ENCODE peak calls at places on chromosomes 2 and 18, in five cellular contexts. One of them, this sample, is unnamed.

GRCh38 chr18:67665266-67665665 is 148.7 kb upstream of the DSEL start:
- DNase-seq in NCI-H2081 treated with DMSO at 0.1 percent for 48 hours: no peak
- DNase-seq in pons: no peak
- DNase-seq in M059J: peak; percentile 73
- DNase-seq in activated CD4-positive, alpha-beta T cell treated with anti-CD3 and anti-CD28 coated beads for 24 hours: no peak
- DNase-seq in this sample: peak; percentile 72

GRCh38 chr2:206241767-206242166 is 32.7 kb upstream of the ZDBF2 start:
- DNase-seq in NCI-H2081 treated with DMSO at 0.1 percent for 48 hours: no peak
- DNase-seq in activated CD4-positive, alpha-beta T cell treated with anti-CD3 and anti-CD28 coated beads for 24 hours: no peak
- DNase-seq in pons: no peak
- DNase-seq in M059J: peak; percentile 45
- DNase-seq in this sample: peak; percentile 83

GRCh38 chr2:239590995-239591915 is 190.4 kb upstream of the HDAC4 start:
- DNase-seq in pons: no peak
- DNase-seq in NCI-H2081 treated with DMSO at 0.1 percent for 48 hours: no peak
- DNase-seq in activated CD4-positive, alpha-beta T cell treated with anti-CD3 and anti-CD28 coated beads for 24 hours: no peak
- DNase-seq in M059J: no peak
- DNase-seq in this sample: no peak

GRCh38 chr2:209629622-209630021 is 142.0 kb upstream of the UNC80 start:
- DNase-seq in NCI-H2081 treated with DMSO at 0.1 percent for 48 hours: no peak
- DNase-seq in pons: no peak
- DNase-seq in M059J: peak; percentile 52
- DNase-seq in activated CD4-positive, alpha-beta T cell treated with anti-CD3 and anti-CD28 coated beads for 24 hours: no peak
- DNase-seq in this sample: peak; percentile 65

GRCh38 chr2:79009388-79009787 is 16.1 kb upstream of the REG3G start:
- DNase-seq in pons: no peak
- DNase-seq in M059J: no peak
- DNase-seq in activated CD4-positive, alpha-beta T cell treated with anti-CD3 and anti-CD28 coated beads for 24 hours: no peak
- DNase-seq in NCI-H2081 treated with DMSO at 0.1 percent for 48 hours: no peak
- DNase-seq in this sample: no peak

GRCh38 chr2:74751981-74752808 is 81.7 kb upstream of the HK2 start:
- DNase-seq in NCI-H2081 treated with DMSO at 0.1 percent for 48 hours: no peak
- DNase-seq in activated CD4-positive, alpha-beta T cell treated with anti-CD3 and anti-CD28 coated beads for 24 hours: no peak
- DNase-seq in pons: no peak
- DNase-seq in M059J: no peak
- DNase-seq in this sample: no peak

GRCh38 chr18:79600596-79600995 is 79.0 kb upstream of the CTDP1 start:
- DNase-seq in pons: no peak
- DNase-seq in M059J: no peak
- DNase-seq in NCI-H2081 treated with DMSO at 0.1 percent for 48 hours: no peak
- DNase-seq in activated CD4-positive, alpha-beta T cell treated with anti-CD3 and anti-CD28 coated beads for 24 hours: no peak
- DNase-seq in this sample: no peak

GRCh38 chr2:168671932-168672331 is 130.5 kb upstream of the NOSTRIN start:
- DNase-seq in NCI-H2081 treated with DMSO at 0.1 percent for 48 hours: no peak
- DNase-seq in activated CD4-positive, alpha-beta T cell treated with anti-CD3 and anti-CD28 coated beads for 24 hours: no peak
- DNase-seq in M059J: no peak
- DNase-seq in pons: no peak
- DNase-seq in this sample: peak; percentile 74

GRCh38 chr2:236562434-236562833 is 7.2 kb upstream of the ACKR3 start:
- DNase-seq in pons: no peak
- DNase-seq in NCI-H2081 treated with DMSO at 0.1 percent for 48 hours: no peak
- DNase-seq in M059J: no peak
- DNase-seq in activated CD4-positive, alpha-beta T cell treated with anti-CD3 and anti-CD28 coated beads for 24 hours: no peak
- DNase-seq in this sample: peak; percentile 33

GRCh38 chr2:29446852-29447251 is 331.6 kb downstream of the CLIP4 start:
- DNase-seq in activated CD4-positive, alpha-beta T cell treated with anti-CD3 and anti-CD28 coated beads for 24 hours: no peak
- DNase-seq in NCI-H2081 treated with DMSO at 0.1 percent for 48 hours: no peak
- DNase-seq in M059J: no peak
- DNase-seq in pons: no peak
- DNase-seq in this sample: peak; percentile 17

GRCh38 chr18:75090336-75090735 is 118.6 kb downstream of the PTGR3 start:
- DNase-seq in pons: no peak
- DNase-seq in activated CD4-positive, alpha-beta T cell treated with anti-CD3 and anti-CD28 coated beads for 24 hours: no peak
- DNase-seq in NCI-H2081 treated with DMSO at 0.1 percent for 48 hours: no peak
- DNase-seq in M059J: no peak
- DNase-seq in this sample: no peak

This sample was measured in fibroblast of mammary gland.